ENCODE peak calls at places on chromosomes 4 and X, in nine cellular contexts. J is LoVo; K is A172; L is hypothalamus; X is CD4-positive, alpha-beta T cell; A is central memory CD4-positive, alpha-beta T cell; G is HT1080; I is stimulated activated CD4-positive, alpha-beta T cell treated with anti-CD3 and anti-CD28 coated beads, Interleukin-1b, Interleukin-23, amount 100 ng/mL, for 24 hours; P is NCI-H1092. N is an unnamed sample.

GRCh38 chr4:101667348-101667747 is 123.2 kb upstream of the BANK1 start:
- DNase-seq in J (no peak), K (peak), L (no peak), X (no peak), A (no peak), G (peak), I (no peak), P (no peak), N (no peak)

GRCh38 chrX:34893741-34894140 is 48.9 kb upstream of the FAM47B start:
- DNase-seq in J (no peak), K (no peak), L (no peak), X (no peak), A (no peak), G (no peak), I (no peak), P (no peak), N (no peak)

GRCh38 chrX:139077303-139078131 is 366.0 kb upstream of the FGF13 start:
- DNase-seq in J (no peak), K (peak), L (no peak), X (no peak), A (no peak), G (peak), I (no peak), P (no peak), N (no peak)

GRCh38 chrX:2958199-2958598 is 29.1 kb upstream of the ARSD start:
- DNase-seq in J (no peak), K (no peak), L (no peak), X (no peak), A (no peak), G (no peak), I (no peak), P (no peak), N (no peak)

GRCh38 chr4:48462363-48462762 is 20.8 kb upstream of the SLC10A4 start:
- DNase-seq in J (no peak), K (no peak), L (no peak), X (no peak), A (no peak), G (no peak), I (no peak), P (no peak), N (no peak)

GRCh38 chr4:182179105-182179504 is 64.1 kb upstream of the TENM3 start:
- DNase-seq in J (no peak), K (peak), L (no peak), X (no peak), A (no peak), G (peak), I (no peak), P (peak), N (no peak)

GRCh38 chr4:26809811-26810210 is 50.8 kb upstream of the STIM2 start:
- DNase-seq in J (no peak), K (no peak), L (no peak), X (no peak), A (no peak), G (no peak), I (no peak), P (no peak), N (no peak)

GRCh38 chrX:23773601-23774175 is 9.3 kb upstream of the SAT1 start:
- DNase-seq in J (no peak), K (peak), L (no peak), X (no peak), A (peak), G (no peak), I (no peak), P (no peak), N (no peak)

GRCh38 chr4:102247041-102247440 is 98.2 kb downstream of the SLC39A8 start:
- DNase-seq in J (no peak), K (peak), L (no peak), X (no peak), A (no peak), G (no peak), I (no peak), P (no peak), N (no peak)

GRCh38 chr4:154560824-154561231 is 2.0 kb upstream of the FGB start:
- DNase-seq in J (no peak), K (peak), L (no peak), X (no peak), A (no peak), G (peak), I (no peak), P (no peak), N (no peak)

GRCh38 chrX:45710081-45710801 is 509.6 kb upstream of the DIPK2B start:
- DNase-seq in J (peak), K (peak), L (no peak), X (no peak), A (no peak), G (peak), I (peak), P (no peak), N (no peak)

GRCh38 chr4:163157157-163157556 is 9.5 kb downstream of the NAF1 start:
- DNase-seq in J (no peak), K (no peak), L (no peak), X (no peak), A (no peak), G (no peak), I (no peak), P (no peak), N (no peak)

GRCh38 chr4:126738926-126739325 is 893.8 kb upstream of the INTU start:
- DNase-seq in J (no peak), K (no peak), L (no peak), X (no peak), A (no peak), G (no peak), I (no peak), P (no peak), N (no peak)